ENCODE peak calls at places on chromosomes 16 and 17, in nine cellular contexts. B is NCI-H1694 treated with DMSO at 0.1 percent for 48 hours, Q is cerebellar cortex, R is SK-N-MC, J is GM13977, S is upper lobe of right lung, T is midbrain, L is caudate nucleus, D is LHCN-M2. A is an unnamed sample.

GRCh38 chr16:66250686-66251405 is 115.6 kb upstream of the CDH5 start:
- DNase-seq in B (no peak), Q (peak), R (no peak), J (no peak), S (peak), T (peak), L (peak), D (no peak), A (peak)

GRCh38 chr16:52383640-52384292 is 163.2 kb downstream of the TOX3 start:
- DNase-seq in B (no peak), Q (no peak), R (no peak), J (no peak), S (no peak), T (no peak), L (no peak), D (no peak), A (no peak)

GRCh38 chr16:46897471-46897870 is 13.3 kb downstream of the GPT2 start:
- DNase-seq in B (no peak), Q (no peak), R (no peak), J (no peak), S (no peak), T (no peak), L (no peak), D (peak), A (no peak)

GRCh38 chr17:20944014-20944905 is 98.6 kb downstream of the USP22 start:
- DNase-seq in B (no peak), Q (peak), R (no peak), J (peak), S (no peak), T (no peak), L (no peak), D (no peak), A (no peak)

GRCh38 chr17:48992433-48992832 is 4.8 kb upstream of the IGF2BP1 start:
- DNase-seq in B (no peak), Q (no peak), R (no peak), J (no peak), S (no peak), T (no peak), L (no peak), D (no peak), A (no peak)

GRCh38 chr17:76373481-76373825 is 11.0 kb upstream of the SPHK1 start:
- DNase-seq in B (no peak), Q (no peak), R (no peak), J (no peak), S (no peak), T (no peak), L (no peak), D (no peak), A (no peak)

GRCh38 chr17:1882836-1883235 is 53.0 kb downstream of the RPA1 start:
- DNase-seq in B (no peak), Q (peak), R (no peak), J (peak), S (peak), T (no peak), L (peak), D (peak), A (peak)

GRCh38 chr17:54882371-54882770 is 18.3 kb upstream of the TOM1L1 start:
- DNase-seq in B (no peak), Q (no peak), R (no peak), J (no peak), S (no peak), T (no peak), L (no peak), D (no peak), A (no peak)

GRCh38 chr17:76720941-76721340 is 5.5 kb downstream of the JMJD6 start:
- DNase-seq in B (no peak), Q (no peak), R (no peak), J (no peak), S (peak), T (no peak), L (no peak), D (no peak), A (no peak)

GRCh38 chr16:85480727-85481101 is 132.4 kb upstream of the GSE1 start:
- DNase-seq in B (peak), Q (no peak), R (no peak), J (no peak), S (no peak), T (no peak), L (no peak), D (no peak), A (no peak)

GRCh38 chr16:90050969-90051368 is 26.2 kb downstream of the PRDM7 start:
- DNase-seq in B (no peak), Q (no peak), R (no peak), J (no peak), S (peak), T (no peak), L (no peak), D (no peak), A (no peak)

GRCh38 chr17:8865811-8866210 is 1.7 kb downstream of the PIK3R6 start:
- DNase-seq in B (no peak), Q (no peak), R (no peak), J (no peak), S (no peak), T (no peak), L (no peak), D (no peak), A (no peak)

GRCh38 chr17:63699638-63700527 is at the start of gene LIMD2:
- DNase-seq in B (peak), Q (no peak), R (no peak), J (peak), S (peak), T (no peak), L (peak), D (no peak), A (no peak)

GRCh38 chr16:31145398-31145990 is 4.4 kb downstream of the PRSS36 start:
- DNase-seq in B (no peak), Q (no peak), R (no peak), J (no peak), S (no peak), T (no peak), L (no peak), D (no peak), A (no peak)

GRCh38 chr17:77425791-77426641 is 285.2 kb downstream of the SEC14L1 start:
- DNase-seq in B (peak), Q (peak), R (no peak), J (no peak), S (no peak), T (no peak), L (no peak), D (peak), A (no peak)

GRCh38 chr17:78132086-78132676 is 1.6 kb downstream of the TMC8 start:
- DNase-seq in B (no peak), Q (no peak), R (no peak), J (peak), S (peak), T (no peak), L (no peak), D (no peak), A (no peak)

GRCh38 chr16:64250866-64251265 is 871.0 kb downstream of the CDH11 start:
- DNase-seq in B (no peak), Q (no peak), R (no peak), J (no peak), S (no peak), T (no peak), L (peak), D (peak), A (no peak)

GRCh38 chr16:5603836-5604235 is 506.2 kb upstream of the EEF2KMT start:
- DNase-seq in B (no peak), Q (no peak), R (no peak), J (no peak), S (no peak), T (no peak), L (no peak), D (no peak), A (no peak)

GRCh38 chr16:51657844-51658243 is 506.8 kb upstream of the SALL1 start:
- DNase-seq in B (no peak), Q (no peak), R (no peak), J (no peak), S (no peak), T (no peak), L (no peak), D (no peak), A (no peak)

GRCh38 chr17:31530391-31530990 is 139.0 kb downstream of the RAB11FIP4 start:
- DNase-seq in B (no peak), Q (no peak), R (no peak), J (no peak), S (no peak), T (no peak), L (no peak), D (peak), A (no peak)

GRCh38 chr16:56732832-56733231 is 2.9 kb downstream of the NUP93 start:
- DNase-seq in B (no peak), Q (no peak), R (no peak), J (peak), S (no peak), T (no peak), L (no peak), D (no peak), A (no peak)

GRCh38 chr17:81512984-81513668 is 527 bp upstream of the ACTG1 start:
- DNase-seq in B (peak), Q (peak), R (no peak), J (peak), S (peak), T (peak), L (peak), D (peak), A (no peak)

GRCh38 chr16:51393381-51394005 is 242.4 kb upstream of the SALL1 start:
- DNase-seq in B (no peak), Q (no peak), R (no peak), J (no peak), S (no peak), T (no peak), L (no peak), D (peak), A (no peak)

A was measured in cerebellum.